ENCODE peak calls at places on chromosomes 3 and 15, in five cellular contexts. D is T-helper 17 cell, I is GM03348, N is amniotic epithelial cell, L is ELF-1. Q is an unnamed sample.

GRCh38 chr15:90059208-90059985 is 42.9 kb downstream of the IDH2 start:
- DNase-seq in D (peak; percentile 35), I (no peak), N (peak; percentile 61), L (peak; percentile 95), Q (peak; percentile 75)

GRCh38 chr15:74655424-74655823 is 39.8 kb downstream of the CLK3 start:
- DNase-seq in D (no peak), I (no peak), N (no peak), L (no peak), Q (no peak)

GRCh38 chr15:75025102-75025501 is 1.7 kb downstream of the PPCDC start:
- DNase-seq in D (no peak), I (no peak), N (no peak), L (no peak), Q (no peak)

GRCh38 chr15:91338763-91339162 is 238.7 kb downstream of the SV2B start:
- DNase-seq in D (no peak), I (peak; percentile 21), N (no peak), L (peak; percentile 55), Q (peak; percentile 1)

GRCh38 chr15:69170597-69170996 is 10.2 kb downstream of the GLCE start:
- DNase-seq in D (no peak), I (no peak), N (no peak), L (no peak), Q (no peak)

GRCh38 chr3:10547841-10548783 is 42.7 kb upstream of the ATP2B2 start:
- DNase-seq in D (no peak), I (no peak), N (no peak), L (no peak), Q (no peak)

GRCh38 chr3:133563186-133563591 is 10.3 kb upstream of the CDV3 start:
- DNase-seq in D (no peak), I (peak; percentile 27), N (peak; percentile 38), L (no peak), Q (peak; percentile 45)

GRCh38 chr3:127488740-127489139 is 101.8 kb downstream of the TPRA1 start:
- DNase-seq in D (no peak), I (peak; percentile 1), N (no peak), L (no peak), Q (no peak)

GRCh38 chr3:194189243-194189791 is 53.4 kb downstream of the HES1 start:
- DNase-seq in D (no peak), I (peak; percentile 14), N (peak; percentile 35), L (no peak), Q (peak; percentile 11)

GRCh38 chr3:76369170-76369569 is 583.8 kb upstream of the ZNF717 start:
- DNase-seq in D (no peak), I (no peak), N (peak; percentile 60), L (no peak), Q (peak; percentile 82)

GRCh38 chr3:174869448-174869847 is 10.3 kb downstream of the NAALADL2 start:
- DNase-seq in D (no peak), I (no peak), N (peak; percentile 75), L (no peak), Q (peak; percentile 39)

GRCh38 chr15:74785716-74786032 is 3.8 kb downstream of the CSK start:
- DNase-seq in D (no peak), I (no peak), N (no peak), L (no peak), Q (no peak)

GRCh38 chr3:53269888-53270880 is 14.4 kb upstream of the TKT start:
- DNase-seq in D (no peak), I (peak; percentile 94), N (peak; percentile 96), L (peak; percentile 100), Q (peak; percentile 93)